ENCODE peak calls at places on chromosome 13, in six cellular contexts. One of them, this sample, is unnamed.
A peak's percentile ranks its signal among the peaks of the same experiment; 100 is the strongest.

GRCh38 chr13:48852911-48853310 is 122.8 kb upstream of the FNDC3A start:
- DNase-seq in kidney tubule cell: no peak
- DNase-seq in occipital lobe: no peak
- DNase-seq in endothelial cell: no peak
- DNase-seq in DMS 273 treated with DMSO at 0.1 percent for 48 hours: no peak
- DNase-seq in NCI-H2107: no peak
- DNase-seq in this sample: no peak

GRCh38 chr13:102724923-102725322 is 30.1 kb upstream of the METTL21C start:
- DNase-seq in DMS 273 treated with DMSO at 0.1 percent for 48 hours: no peak
- DNase-seq in NCI-H2107: peak; percentile 19
- DNase-seq in endothelial cell: no peak
- DNase-seq in kidney tubule cell: peak; percentile 69
- DNase-seq in occipital lobe: peak; percentile 1
- DNase-seq in this sample: peak; percentile 97

GRCh38 chr13:51785592-51786424 is 18.2 kb downstream of the DHRS12 start:
- DNase-seq in occipital lobe: no peak
- DNase-seq in DMS 273 treated with DMSO at 0.1 percent for 48 hours: peak; percentile 91
- DNase-seq in NCI-H2107: peak; percentile 80
- DNase-seq in endothelial cell: no peak
- DNase-seq in kidney tubule cell: no peak
- DNase-seq in this sample: no peak

GRCh38 chr13:30576528-30576927 is 41.2 kb upstream of the USPL1 start:
- DNase-seq in NCI-H2107: peak; percentile 6
- DNase-seq in endothelial cell: no peak
- DNase-seq in DMS 273 treated with DMSO at 0.1 percent for 48 hours: no peak
- DNase-seq in occipital lobe: no peak
- DNase-seq in kidney tubule cell: peak; percentile 78
- DNase-seq in this sample: peak; percentile 31

GRCh38 chr13:64078025-64078424 is 2662.4 kb upstream of the PCDH20 start:
- DNase-seq in endothelial cell: no peak
- DNase-seq in occipital lobe: no peak
- DNase-seq in DMS 273 treated with DMSO at 0.1 percent for 48 hours: no peak
- DNase-seq in kidney tubule cell: no peak
- DNase-seq in NCI-H2107: no peak
- DNase-seq in this sample: no peak

GRCh38 chr13:24407844-24408243 is 98.5 kb downstream of the C1QTNF9 start:
- DNase-seq in DMS 273 treated with DMSO at 0.1 percent for 48 hours: no peak
- DNase-seq in NCI-H2107: no peak
- DNase-seq in endothelial cell: no peak
- DNase-seq in kidney tubule cell: no peak
- DNase-seq in occipital lobe: no peak
- DNase-seq in this sample: no peak

GRCh38 chr13:36709136-36709895 is 35.5 kb downstream of the SERTM1 start:
- DNase-seq in kidney tubule cell: peak; percentile 14
- DNase-seq in NCI-H2107: no peak
- DNase-seq in occipital lobe: no peak
- DNase-seq in DMS 273 treated with DMSO at 0.1 percent for 48 hours: no peak
- DNase-seq in endothelial cell: no peak
- DNase-seq in this sample: no peak

GRCh38 chr13:90396266-90396665 is 951.2 kb upstream of the MIR17HG start:
- DNase-seq in kidney tubule cell: no peak
- DNase-seq in NCI-H2107: no peak
- DNase-seq in endothelial cell: no peak
- DNase-seq in occipital lobe: no peak
- DNase-seq in DMS 273 treated with DMSO at 0.1 percent for 48 hours: no peak
- DNase-seq in this sample: no peak

GRCh38 chr13:77919351-77920294 is 992 bp upstream of the EDNRB start:
- DNase-seq in kidney tubule cell: peak; percentile 9
- DNase-seq in DMS 273 treated with DMSO at 0.1 percent for 48 hours: no peak
- DNase-seq in NCI-H2107: no peak
- DNase-seq in occipital lobe: no peak
- DNase-seq in endothelial cell: peak; percentile 43
- DNase-seq in this sample: no peak

GRCh38 chr13:22837980-22838615 is 342.7 kb upstream of the SGCG start:
- DNase-seq in occipital lobe: no peak
- DNase-seq in NCI-H2107: no peak
- DNase-seq in endothelial cell: no peak
- DNase-seq in DMS 273 treated with DMSO at 0.1 percent for 48 hours: no peak
- DNase-seq in kidney tubule cell: peak; percentile 23
- DNase-seq in this sample: no peak

GRCh38 chr13:66896933-66897332 is 333.2 kb downstream of the PCDH9 start:
- DNase-seq in kidney tubule cell: no peak
- DNase-seq in endothelial cell: no peak
- DNase-seq in DMS 273 treated with DMSO at 0.1 percent for 48 hours: no peak
- DNase-seq in NCI-H2107: no peak
- DNase-seq in occipital lobe: no peak
- DNase-seq in this sample: no peak

GRCh38 chr13:20873348-20873747 is 29.2 kb downstream of the XPO4 start:
- DNase-seq in NCI-H2107: no peak
- DNase-seq in endothelial cell: no peak
- DNase-seq in occipital lobe: no peak
- DNase-seq in kidney tubule cell: peak; percentile 51
- DNase-seq in DMS 273 treated with DMSO at 0.1 percent for 48 hours: no peak
- DNase-seq in this sample: peak; percentile 85

GRCh38 chr13:46207828-46208227 is 3.9 kb upstream of the LRRC63 start:
- DNase-seq in DMS 273 treated with DMSO at 0.1 percent for 48 hours: no peak
- DNase-seq in occipital lobe: no peak
- DNase-seq in endothelial cell: no peak
- DNase-seq in kidney tubule cell: no peak
- DNase-seq in NCI-H2107: no peak
- DNase-seq in this sample: no peak

GRCh38 chr13:82747331-82747730 is 1134.9 kb downstream of the SLITRK1 start:
- DNase-seq in DMS 273 treated with DMSO at 0.1 percent for 48 hours: no peak
- DNase-seq in kidney tubule cell: no peak
- DNase-seq in occipital lobe: no peak
- DNase-seq in NCI-H2107: no peak
- DNase-seq in endothelial cell: no peak
- DNase-seq in this sample: no peak

GRCh38 chr13:87622921-87623320 is 48.2 kb upstream of the SLITRK5 start:
- DNase-seq in DMS 273 treated with DMSO at 0.1 percent for 48 hours: no peak
- DNase-seq in occipital lobe: no peak
- DNase-seq in endothelial cell: no peak
- DNase-seq in NCI-H2107: no peak
- DNase-seq in kidney tubule cell: no peak
- DNase-seq in this sample: no peak

GRCh38 chr13:91017031-91017668 is 330.3 kb upstream of the MIR17HG start:
- DNase-seq in NCI-H2107: no peak
- DNase-seq in kidney tubule cell: peak; percentile 66
- DNase-seq in DMS 273 treated with DMSO at 0.1 percent for 48 hours: peak; percentile 3
- DNase-seq in occipital lobe: peak; percentile 1
- DNase-seq in endothelial cell: peak; percentile 60
- DNase-seq in this sample: peak; percentile 34

GRCh38 chr13:47147784-47148062 is 250.9 kb upstream of the HTR2A start:
- DNase-seq in DMS 273 treated with DMSO at 0.1 percent for 48 hours: no peak
- DNase-seq in occipital lobe: no peak
- DNase-seq in NCI-H2107: no peak
- DNase-seq in endothelial cell: no peak
- DNase-seq in kidney tubule cell: no peak
- DNase-seq in this sample: no peak

GRCh38 chr13:76473552-76474134 is 412.6 kb downstream of the KCTD12 start:
- DNase-seq in DMS 273 treated with DMSO at 0.1 percent for 48 hours: peak; percentile 13
- DNase-seq in occipital lobe: peak; percentile 36
- DNase-seq in endothelial cell: peak; percentile 80
- DNase-seq in NCI-H2107: peak; percentile 43
- DNase-seq in kidney tubule cell: peak; percentile 82
- DNase-seq in this sample: peak; percentile 76

GRCh38 chr13:113430378-113431110 is 22.7 kb downstream of the ADPRHL1 start:
- DNase-seq in NCI-H2107: no peak
- DNase-seq in DMS 273 treated with DMSO at 0.1 percent for 48 hours: no peak
- DNase-seq in occipital lobe: no peak
- DNase-seq in endothelial cell: no peak
- DNase-seq in kidney tubule cell: no peak
- DNase-seq in this sample: no peak

GRCh38 chr13:50700664-50701266 is 142.7 kb downstream of the DLEU7 start:
- DNase-seq in DMS 273 treated with DMSO at 0.1 percent for 48 hours: no peak
- DNase-seq in endothelial cell: no peak
- DNase-seq in NCI-H2107: no peak
- DNase-seq in kidney tubule cell: peak; percentile 47
- DNase-seq in occipital lobe: no peak
- DNase-seq in this sample: no peak

GRCh38 chr13:36528105-36528504 is 95.8 kb downstream of the CCNA1 start:
- DNase-seq in DMS 273 treated with DMSO at 0.1 percent for 48 hours: no peak
- DNase-seq in endothelial cell: no peak
- DNase-seq in kidney tubule cell: no peak
- DNase-seq in NCI-H2107: no peak
- DNase-seq in occipital lobe: no peak
- DNase-seq in this sample: no peak

GRCh38 chr13:34216251-34216650 is 398.3 kb downstream of the RFC3 start:
- DNase-seq in kidney tubule cell: no peak
- DNase-seq in NCI-H2107: no peak
- DNase-seq in endothelial cell: no peak
- DNase-seq in occipital lobe: no peak
- DNase-seq in DMS 273 treated with DMSO at 0.1 percent for 48 hours: no peak
- DNase-seq in this sample: no peak

GRCh38 chr13:65368832-65369231 is 1861.3 kb downstream of the PCDH9 start:
- DNase-seq in DMS 273 treated with DMSO at 0.1 percent for 48 hours: no peak
- DNase-seq in endothelial cell: no peak
- DNase-seq in NCI-H2107: no peak
- DNase-seq in occipital lobe: no peak
- DNase-seq in kidney tubule cell: no peak
- DNase-seq in this sample: no peak

GRCh38 chr13:44899967-44900366 is 89.3 kb downstream of the NUFIP1 start:
- DNase-seq in kidney tubule cell: peak; percentile 8
- DNase-seq in DMS 273 treated with DMSO at 0.1 percent for 48 hours: no peak
- DNase-seq in NCI-H2107: peak; percentile 52
- DNase-seq in endothelial cell: no peak
- DNase-seq in occipital lobe: no peak
- DNase-seq in this sample: no peak

GRCh38 chr13:94896238-94896637 is 183.9 kb upstream of the SOX21 start:
- DNase-seq in DMS 273 treated with DMSO at 0.1 percent for 48 hours: no peak
- DNase-seq in occipital lobe: no peak
- DNase-seq in endothelial cell: no peak
- DNase-seq in kidney tubule cell: no peak
- DNase-seq in NCI-H2107: no peak
- DNase-seq in this sample: no peak

GRCh38 chr13:79829880-79830279 is 348.9 kb downstream of the NDFIP2 start:
- DNase-seq in endothelial cell: no peak
- DNase-seq in NCI-H2107: no peak
- DNase-seq in DMS 273 treated with DMSO at 0.1 percent for 48 hours: no peak
- DNase-seq in occipital lobe: no peak
- DNase-seq in kidney tubule cell: no peak
- DNase-seq in this sample: no peak

GRCh38 chr13:36297259-36297599 is 385 bp downstream of the CCDC169 start:
- DNase-seq in kidney tubule cell: peak; percentile 53
- DNase-seq in NCI-H2107: no peak
- DNase-seq in DMS 273 treated with DMSO at 0.1 percent for 48 hours: no peak
- DNase-seq in endothelial cell: no peak
- DNase-seq in occipital lobe: no peak
- DNase-seq in this sample: peak; percentile 31

GRCh38 chr13:28529836-28530235 is 34.9 kb upstream of the FLT1 start:
- DNase-seq in kidney tubule cell: no peak
- DNase-seq in DMS 273 treated with DMSO at 0.1 percent for 48 hours: no peak
- DNase-seq in endothelial cell: no peak
- DNase-seq in occipital lobe: no peak
- DNase-seq in NCI-H2107: no peak
- DNase-seq in this sample: no peak

GRCh38 chr13:36998624-36999041 is 507 bp downstream of the ALG5 start:
- DNase-seq in occipital lobe: peak; percentile 3
- DNase-seq in NCI-H2107: no peak
- DNase-seq in kidney tubule cell: peak; percentile 13
- DNase-seq in endothelial cell: peak; percentile 25
- DNase-seq in DMS 273 treated with DMSO at 0.1 percent for 48 hours: no peak
- DNase-seq in this sample: no peak

GRCh38 chr13:100815476-100816046 is 141.0 kb upstream of the TMTC4 start:
- DNase-seq in DMS 273 treated with DMSO at 0.1 percent for 48 hours: no peak
- DNase-seq in kidney tubule cell: no peak
- DNase-seq in occipital lobe: no peak
- DNase-seq in NCI-H2107: no peak
- DNase-seq in endothelial cell: no peak
- DNase-seq in this sample: peak; percentile 34

GRCh38 chr13:73059460-73060250 is 850 bp downstream of the KLF5 start:
- DNase-seq in DMS 273 treated with DMSO at 0.1 percent for 48 hours: no peak
- DNase-seq in NCI-H2107: peak; percentile 10
- DNase-seq in kidney tubule cell: peak; percentile 77
- DNase-seq in occipital lobe: peak; percentile 24
- DNase-seq in endothelial cell: peak; percentile 57
- DNase-seq in this sample: no peak

GRCh38 chr13:25249001-25249543 is 38.2 kb downstream of the MTMR6 start:
- DNase-seq in NCI-H2107: no peak
- DNase-seq in endothelial cell: no peak
- DNase-seq in occipital lobe: peak; percentile 11
- DNase-seq in kidney tubule cell: peak; percentile 58
- DNase-seq in DMS 273 treated with DMSO at 0.1 percent for 48 hours: no peak
- DNase-seq in this sample: peak; percentile 26

GRCh38 chr13:35729926-35730627 is 253.6 kb upstream of the MAB21L1 start:
- DNase-seq in kidney tubule cell: no peak
- DNase-seq in occipital lobe: no peak
- DNase-seq in NCI-H2107: no peak
- DNase-seq in DMS 273 treated with DMSO at 0.1 percent for 48 hours: no peak
- DNase-seq in endothelial cell: no peak
- DNase-seq in this sample: no peak

GRCh38 chr13:26821766-26822165 is 61.2 kb upstream of the GPR12 start:
- DNase-seq in DMS 273 treated with DMSO at 0.1 percent for 48 hours: no peak
- DNase-seq in occipital lobe: no peak
- DNase-seq in NCI-H2107: no peak
- DNase-seq in kidney tubule cell: no peak
- DNase-seq in endothelial cell: no peak
- DNase-seq in this sample: no peak

GRCh38 chr13:31605076-31605858 is 134.1 kb upstream of the RXFP2 start:
- DNase-seq in kidney tubule cell: no peak
- DNase-seq in endothelial cell: no peak
- DNase-seq in DMS 273 treated with DMSO at 0.1 percent for 48 hours: no peak
- DNase-seq in NCI-H2107: no peak
- DNase-seq in occipital lobe: no peak
- DNase-seq in this sample: no peak

This sample was measured in bronchial epithelial cell.